ENCODE peak calls at places on chromosome 15, in five cellular contexts. One of them, this sample, is unnamed. For H3K9me3, the result is how much of the 10 kb centered on the place peaks cover.

GRCh38 chr15:92520914-92521623 is 127.4 kb downstream of the ST8SIA2 start:
- DNase-seq in left ventricle myocardium inferior: no peak
- DNase-seq in CD8-positive, alpha-beta T cell: no peak
- DNase-seq in CD4-positive, CD25-positive, alpha-beta regulatory T cell: no peak
- DNase-seq in breast epithelium: no peak
- DNase-seq in this sample: no peak

GRCh38 chr15:69593981-69594966 is 141.7 kb downstream of the RPLP1 start:
- DNase-seq in left ventricle myocardium inferior: peak
- DNase-seq in CD8-positive, alpha-beta T cell: no peak
- DNase-seq in CD4-positive, CD25-positive, alpha-beta regulatory T cell: no peak
- DNase-seq in breast epithelium: peak
- DNase-seq in this sample: no peak

GRCh38 chr15:56788359-56788758 is 55.0 kb upstream of the ZNF280D start:
- DNase-seq in left ventricle myocardium inferior: no peak
- DNase-seq in CD8-positive, alpha-beta T cell: no peak
- DNase-seq in CD4-positive, CD25-positive, alpha-beta regulatory T cell: no peak
- DNase-seq in breast epithelium: no peak
- DNase-seq in this sample: no peak

GRCh38 chr15:57384816-57385215 is 8.5 kb downstream of the CGNL1 start:
- DNase-seq in left ventricle myocardium inferior: no peak
- DNase-seq in CD8-positive, alpha-beta T cell: no peak
- DNase-seq in CD4-positive, CD25-positive, alpha-beta regulatory T cell: no peak
- DNase-seq in breast epithelium: no peak
- DNase-seq in this sample: no peak

GRCh38 chr15:92578096-92578835 is 77.3 kb downstream of the FAM174B start:
- DNase-seq in left ventricle myocardium inferior: no peak
- DNase-seq in CD8-positive, alpha-beta T cell: no peak
- DNase-seq in CD4-positive, CD25-positive, alpha-beta regulatory T cell: no peak
- DNase-seq in breast epithelium: no peak
- DNase-seq in this sample: no peak

GRCh38 chr15:58501636-58502178 is 69.9 kb downstream of the LIPC start:
- DNase-seq in left ventricle myocardium inferior: no peak
- DNase-seq in CD8-positive, alpha-beta T cell: no peak
- DNase-seq in CD4-positive, CD25-positive, alpha-beta regulatory T cell: no peak
- DNase-seq in breast epithelium: no peak
- DNase-seq in this sample: no peak

GRCh38 chr15:74615313-74616019 is at the start of gene CLK3:
- DNase-seq in left ventricle myocardium inferior: peak
- DNase-seq in CD8-positive, alpha-beta T cell: peak
- DNase-seq in CD4-positive, CD25-positive, alpha-beta regulatory T cell: peak
- DNase-seq in breast epithelium: peak
- DNase-seq in this sample: peak

GRCh38 chr15:74950078-74951000 is 6.2 kb downstream of the RPP25 start:
- DNase-seq in left ventricle myocardium inferior: peak
- DNase-seq in CD8-positive, alpha-beta T cell: peak
- DNase-seq in CD4-positive, CD25-positive, alpha-beta regulatory T cell: peak
- DNase-seq in breast epithelium: peak
- DNase-seq in this sample: peak

GRCh38 chr15:57751177-57751800 is 44.8 kb downstream of the POLR2M start:
- DNase-seq in left ventricle myocardium inferior: no peak
- DNase-seq in CD8-positive, alpha-beta T cell: no peak
- DNase-seq in CD4-positive, CD25-positive, alpha-beta regulatory T cell: no peak
- DNase-seq in breast epithelium: no peak
- DNase-seq in this sample: no peak

GRCh38 chr15:70247281-70247680 is 149.6 kb upstream of the TLE3 start:
- DNase-seq in left ventricle myocardium inferior: no peak
- DNase-seq in CD8-positive, alpha-beta T cell: no peak
- DNase-seq in CD4-positive, CD25-positive, alpha-beta regulatory T cell: no peak
- DNase-seq in breast epithelium: no peak
- DNase-seq in this sample: no peak

GRCh38 chr15:43105077-43105769 is 615 bp downstream of the UBR1 start:
- DNase-seq in left ventricle myocardium inferior: no peak
- DNase-seq in CD8-positive, alpha-beta T cell: no peak
- DNase-seq in CD4-positive, CD25-positive, alpha-beta regulatory T cell: no peak
- DNase-seq in breast epithelium: no peak
- DNase-seq in this sample: peak

GRCh38 chr15:62617741-62618140 is 424.8 kb upstream of the TPM1 start:
- DNase-seq in left ventricle myocardium inferior: no peak
- DNase-seq in CD8-positive, alpha-beta T cell: no peak
- DNase-seq in CD4-positive, CD25-positive, alpha-beta regulatory T cell: no peak
- DNase-seq in breast epithelium: no peak
- DNase-seq in this sample: no peak

GRCh38 chr15:89893027-89893426 is 767 bp downstream of the AP3S2 start:
- DNase-seq in left ventricle myocardium inferior: no peak
- DNase-seq in CD8-positive, alpha-beta T cell: no peak
- DNase-seq in CD4-positive, CD25-positive, alpha-beta regulatory T cell: no peak
- DNase-seq in breast epithelium: no peak
- DNase-seq in this sample: no peak

GRCh38 chr15:43513550-43513949 is 3.9 kb upstream of the MAP1A start:
- DNase-seq in left ventricle myocardium inferior: no peak
- DNase-seq in CD8-positive, alpha-beta T cell: no peak
- DNase-seq in CD4-positive, CD25-positive, alpha-beta regulatory T cell: no peak
- DNase-seq in breast epithelium: no peak
- DNase-seq in this sample: no peak

GRCh38 chr15:56568466-56569167 is 103.7 kb upstream of the MNS1 start:
- DNase-seq in left ventricle myocardium inferior: no peak
- DNase-seq in CD8-positive, alpha-beta T cell: no peak
- DNase-seq in CD4-positive, CD25-positive, alpha-beta regulatory T cell: no peak
- DNase-seq in breast epithelium: no peak
- DNase-seq in this sample: no peak

GRCh38 chr15:94306700-94307650 is 75.6 kb downstream of the MCTP2 start:
- DNase-seq in left ventricle myocardium inferior: no peak
- DNase-seq in CD8-positive, alpha-beta T cell: peak
- DNase-seq in CD4-positive, CD25-positive, alpha-beta regulatory T cell: no peak
- DNase-seq in breast epithelium: no peak
- DNase-seq in this sample: no peak

GRCh38 chr15:73741401-73741836 is 11.7 kb downstream of the INSYN1 start:
- DNase-seq in left ventricle myocardium inferior: no peak
- DNase-seq in CD8-positive, alpha-beta T cell: no peak
- DNase-seq in CD4-positive, CD25-positive, alpha-beta regulatory T cell: no peak
- DNase-seq in breast epithelium: no peak
- DNase-seq in this sample: no peak

GRCh38 chr15:61034793-61035710 is 194.1 kb downstream of the RORA start:
- DNase-seq in left ventricle myocardium inferior: no peak
- DNase-seq in CD8-positive, alpha-beta T cell: no peak
- DNase-seq in CD4-positive, CD25-positive, alpha-beta regulatory T cell: no peak
- DNase-seq in breast epithelium: no peak
- DNase-seq in this sample: no peak

GRCh38 chr15:79132770-79133169 is 42.2 kb upstream of the RASGRF1 start:
- DNase-seq in left ventricle myocardium inferior: no peak
- DNase-seq in CD8-positive, alpha-beta T cell: no peak
- DNase-seq in CD4-positive, CD25-positive, alpha-beta regulatory T cell: no peak
- DNase-seq in breast epithelium: no peak
- DNase-seq in this sample: no peak

GRCh38 chr15:74397239-74398068 is 30.0 kb upstream of the CYP11A1 start:
- DNase-seq in left ventricle myocardium inferior: no peak
- DNase-seq in CD8-positive, alpha-beta T cell: no peak
- DNase-seq in CD4-positive, CD25-positive, alpha-beta regulatory T cell: no peak
- DNase-seq in breast epithelium: no peak
- DNase-seq in this sample: no peak

GRCh38 chr15:38297623-38298388 is 45.2 kb downstream of the SPRED1 start:
- DNase-seq in left ventricle myocardium inferior: no peak
- DNase-seq in CD8-positive, alpha-beta T cell: no peak
- DNase-seq in CD4-positive, CD25-positive, alpha-beta regulatory T cell: no peak
- DNase-seq in breast epithelium: no peak
- DNase-seq in this sample: no peak

GRCh38 chr15:39976291-39977274 is 42.7 kb downstream of the EIF2AK4 start:
- DNase-seq in left ventricle myocardium inferior: peak
- DNase-seq in CD8-positive, alpha-beta T cell: no peak
- DNase-seq in CD4-positive, CD25-positive, alpha-beta regulatory T cell: no peak
- DNase-seq in breast epithelium: peak
- DNase-seq in this sample: no peak

GRCh38 chr15:70775160-70775559 is 11.8 kb upstream of the UACA start:
- DNase-seq in left ventricle myocardium inferior: no peak
- DNase-seq in CD8-positive, alpha-beta T cell: no peak
- DNase-seq in CD4-positive, CD25-positive, alpha-beta regulatory T cell: no peak
- DNase-seq in breast epithelium: no peak
- DNase-seq in this sample: no peak

GRCh38 chr15:78714890-78715289 is 73.9 kb upstream of the CHRNB4 start:
- DNase-seq in left ventricle myocardium inferior: no peak
- DNase-seq in CD8-positive, alpha-beta T cell: no peak
- DNase-seq in CD4-positive, CD25-positive, alpha-beta regulatory T cell: no peak
- DNase-seq in breast epithelium: no peak
- DNase-seq in this sample: no peak

GRCh38 chr15:68797157-68797556 is 23.5 kb downstream of the ANP32A start:
- DNase-seq in left ventricle myocardium inferior: no peak
- DNase-seq in CD8-positive, alpha-beta T cell: no peak
- DNase-seq in CD4-positive, CD25-positive, alpha-beta regulatory T cell: no peak
- DNase-seq in breast epithelium: no peak
- DNase-seq in this sample: no peak

GRCh38 chr15:51771773-51772172 is 20.4 kb downstream of the TMOD2 start:
- DNase-seq in left ventricle myocardium inferior: no peak
- DNase-seq in CD8-positive, alpha-beta T cell: no peak
- DNase-seq in CD4-positive, CD25-positive, alpha-beta regulatory T cell: no peak
- DNase-seq in breast epithelium: no peak
- DNase-seq in this sample: no peak

DNA sequence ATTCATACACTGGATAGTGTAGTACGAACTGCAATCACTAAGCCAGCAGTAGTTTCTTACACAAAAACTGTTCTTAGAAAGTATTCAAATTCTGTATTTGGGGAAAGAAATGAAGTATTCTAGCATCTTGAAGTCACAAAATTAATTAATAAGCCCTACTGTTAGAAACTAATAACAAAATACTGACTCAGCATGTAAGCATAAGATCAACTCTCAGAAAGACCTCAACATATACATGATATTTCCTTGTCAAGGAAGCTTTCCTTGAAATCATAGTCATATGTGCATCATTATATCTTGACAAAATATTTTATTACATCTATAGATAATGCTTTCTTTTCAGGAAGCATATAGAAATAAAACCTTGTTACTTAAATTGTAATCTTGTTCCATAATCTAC is 115.5 kb upstream of the GOLGA6L6 start:
- DNase-seq in left ventricle myocardium inferior: no peak
- DNase-seq in CD8-positive, alpha-beta T cell: no peak
- DNase-seq in CD4-positive, CD25-positive, alpha-beta regulatory T cell: no peak
- DNase-seq in breast epithelium: no peak
- DNase-seq in this sample: no peak
- H3K9me3 ChIP-seq in left ventricle myocardium inferior: under half
- H3K9me3 ChIP-seq in CD8-positive, alpha-beta T cell: under half
- H3K9me3 ChIP-seq in CD4-positive, CD25-positive, alpha-beta regulatory T cell: under half
- H3K9me3 ChIP-seq in breast epithelium: under half
- H3K9me3 ChIP-seq in this sample: under half

GRCh38 chr15:97071658-97072057 is 741.2 kb downstream of the NR2F2 start:
- DNase-seq in left ventricle myocardium inferior: no peak
- DNase-seq in CD8-positive, alpha-beta T cell: no peak
- DNase-seq in CD4-positive, CD25-positive, alpha-beta regulatory T cell: no peak
- DNase-seq in breast epithelium: no peak
- DNase-seq in this sample: no peak

GRCh38 chr15:97078556-97078955 is 748.1 kb downstream of the NR2F2 start:
- DNase-seq in left ventricle myocardium inferior: no peak
- DNase-seq in CD8-positive, alpha-beta T cell: no peak
- DNase-seq in CD4-positive, CD25-positive, alpha-beta regulatory T cell: no peak
- DNase-seq in breast epithelium: no peak
- DNase-seq in this sample: no peak

GRCh38 chr15:97077930-97078329 is 747.4 kb downstream of the NR2F2 start:
- DNase-seq in left ventricle myocardium inferior: no peak
- DNase-seq in CD8-positive, alpha-beta T cell: no peak
- DNase-seq in CD4-positive, CD25-positive, alpha-beta regulatory T cell: no peak
- DNase-seq in breast epithelium: no peak
- DNase-seq in this sample: no peak

DNA sequence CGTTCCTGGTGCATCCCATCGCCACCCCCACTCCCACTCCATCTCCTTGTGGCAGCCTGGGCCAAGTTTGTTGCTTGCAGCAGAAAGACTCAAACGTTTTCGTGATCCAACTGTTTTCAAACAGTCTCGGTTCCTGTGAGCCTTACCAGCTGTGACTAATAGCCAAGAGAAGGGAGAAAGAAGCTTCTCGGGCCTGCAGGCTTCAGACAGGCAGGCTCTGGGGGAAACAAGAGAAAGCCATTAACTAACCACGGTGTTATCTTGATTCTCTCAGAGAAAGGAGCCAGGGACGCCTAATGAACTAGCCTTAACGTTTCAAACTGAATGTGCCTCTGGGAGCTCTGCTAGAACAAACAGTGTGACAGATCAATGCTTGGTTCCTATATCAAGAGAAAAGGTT is 742.1 kb downstream of the NR2F2 start:
- DNase-seq in left ventricle myocardium inferior: no peak
- DNase-seq in CD8-positive, alpha-beta T cell: no peak
- DNase-seq in CD4-positive, CD25-positive, alpha-beta regulatory T cell: no peak
- DNase-seq in breast epithelium: no peak
- DNase-seq in this sample: no peak
- H3K9me3 ChIP-seq in left ventricle myocardium inferior: under half
- H3K9me3 ChIP-seq in CD8-positive, alpha-beta T cell: under half
- H3K9me3 ChIP-seq in CD4-positive, CD25-positive, alpha-beta regulatory T cell: under half
- H3K9me3 ChIP-seq in breast epithelium: under half
- H3K9me3 ChIP-seq in this sample: under half

GRCh38 chr15:20349774-20350498 is 191.7 kb downstream of the GOLGA6L6 start:
- DNase-seq in left ventricle myocardium inferior: no peak
- DNase-seq in CD8-positive, alpha-beta T cell: no peak
- DNase-seq in CD4-positive, CD25-positive, alpha-beta regulatory T cell: no peak
- DNase-seq in breast epithelium: peak
- DNase-seq in this sample: no peak

GRCh38 chr15:20346082-20346805 is 195.4 kb downstream of the GOLGA6L6 start:
- DNase-seq in left ventricle myocardium inferior: no peak
- DNase-seq in CD8-positive, alpha-beta T cell: no peak
- DNase-seq in CD4-positive, CD25-positive, alpha-beta regulatory T cell: no peak
- DNase-seq in breast epithelium: peak
- DNase-seq in this sample: no peak

GRCh38 chr15:20348900-20349773 is 192.5 kb downstream of the GOLGA6L6 start:
- DNase-seq in left ventricle myocardium inferior: no peak
- DNase-seq in CD8-positive, alpha-beta T cell: peak
- DNase-seq in CD4-positive, CD25-positive, alpha-beta regulatory T cell: no peak
- DNase-seq in breast epithelium: peak
- DNase-seq in this sample: no peak

GRCh38 chr15:20345401-20345958 is 196.1 kb downstream of the GOLGA6L6 start:
- DNase-seq in left ventricle myocardium inferior: no peak
- DNase-seq in CD8-positive, alpha-beta T cell: no peak
- DNase-seq in CD4-positive, CD25-positive, alpha-beta regulatory T cell: no peak
- DNase-seq in breast epithelium: no peak
- DNase-seq in this sample: no peak

GRCh38 chr15:20348291-20348899 is 193.2 kb downstream of the GOLGA6L6 start:
- DNase-seq in left ventricle myocardium inferior: no peak
- DNase-seq in CD8-positive, alpha-beta T cell: no peak
- DNase-seq in CD4-positive, CD25-positive, alpha-beta regulatory T cell: no peak
- DNase-seq in breast epithelium: peak
- DNase-seq in this sample: no peak
- H3K9me3 ChIP-seq in left ventricle myocardium inferior: under half
- H3K9me3 ChIP-seq in CD8-positive, alpha-beta T cell: under half
- H3K9me3 ChIP-seq in CD4-positive, CD25-positive, alpha-beta regulatory T cell: under half
- H3K9me3 ChIP-seq in breast epithelium: half or more
- H3K9me3 ChIP-seq in this sample: under half

GRCh38 chr15:34729056-34729455 is 25.7 kb downstream of the GJD2 start:
- DNase-seq in left ventricle myocardium inferior: no peak
- DNase-seq in CD8-positive, alpha-beta T cell: no peak
- DNase-seq in CD4-positive, CD25-positive, alpha-beta regulatory T cell: no peak
- DNase-seq in breast epithelium: no peak
- DNase-seq in this sample: no peak

GRCh38 chr15:34729886-34730285 is 24.9 kb downstream of the GJD2 start:
- DNase-seq in left ventricle myocardium inferior: no peak
- DNase-seq in CD8-positive, alpha-beta T cell: no peak
- DNase-seq in CD4-positive, CD25-positive, alpha-beta regulatory T cell: no peak
- DNase-seq in breast epithelium: no peak
- DNase-seq in this sample: no peak

GRCh38 chr15:34733621-34734020 is 21.2 kb downstream of the GJD2 start:
- DNase-seq in left ventricle myocardium inferior: no peak
- DNase-seq in CD8-positive, alpha-beta T cell: no peak
- DNase-seq in CD4-positive, CD25-positive, alpha-beta regulatory T cell: no peak
- DNase-seq in breast epithelium: no peak
- DNase-seq in this sample: no peak

GRCh38 chr15:34732430-34732829 is 22.4 kb downstream of the GJD2 start:
- DNase-seq in left ventricle myocardium inferior: no peak
- DNase-seq in CD8-positive, alpha-beta T cell: no peak
- DNase-seq in CD4-positive, CD25-positive, alpha-beta regulatory T cell: no peak
- DNase-seq in breast epithelium: no peak
- DNase-seq in this sample: no peak

GRCh38 chr15:34730701-34731100 is 24.1 kb downstream of the GJD2 start:
- DNase-seq in left ventricle myocardium inferior: no peak
- DNase-seq in CD8-positive, alpha-beta T cell: no peak
- DNase-seq in CD4-positive, CD25-positive, alpha-beta regulatory T cell: no peak
- DNase-seq in breast epithelium: no peak
- DNase-seq in this sample: no peak
- H3K9me3 ChIP-seq in left ventricle myocardium inferior: under half
- H3K9me3 ChIP-seq in CD8-positive, alpha-beta T cell: under half
- H3K9me3 ChIP-seq in CD4-positive, CD25-positive, alpha-beta regulatory T cell: under half
- H3K9me3 ChIP-seq in breast epithelium: under half
- H3K9me3 ChIP-seq in this sample: under half